ENCODE peak calls at places on chromosomes 11 and 22, in four cellular contexts. One of them, this sample, is unnamed.
A peak's percentile ranks its signal among the peaks of the same experiment; 100 is the strongest.

GRCh38 chr11:27118371-27118770 is 77.8 kb downstream of the BBOX1 start:
- DNase-seq in neuronal stem cell: no peak
- DNase-seq in coronary artery: no peak
- DNase-seq in cardiac fibroblast: no peak
- DNase-seq in this sample: no peak

GRCh38 chr11:120229451-120230424 is 10.2 kb upstream of the POU2F3 start:
- DNase-seq in neuronal stem cell: no peak
- DNase-seq in coronary artery: no peak
- DNase-seq in cardiac fibroblast: no peak
- DNase-seq in this sample: no peak

GRCh38 chr11:93820085-93820710 is 30.2 kb downstream of the VSTM5 start:
- DNase-seq in neuronal stem cell: peak; percentile 26
- DNase-seq in coronary artery: no peak
- DNase-seq in cardiac fibroblast: no peak
- DNase-seq in this sample: no peak

GRCh38 chr11:13207665-13208594 is 69.7 kb upstream of the BMAL1 start:
- DNase-seq in neuronal stem cell: no peak
- DNase-seq in coronary artery: no peak
- DNase-seq in cardiac fibroblast: peak; percentile 94
- DNase-seq in this sample: no peak

GRCh38 chr11:81869337-81870065 is 864.2 kb downstream of the FAM181B start:
- DNase-seq in neuronal stem cell: no peak
- DNase-seq in coronary artery: no peak
- DNase-seq in cardiac fibroblast: no peak
- DNase-seq in this sample: no peak

GRCh38 chr11:8018742-8019631 is 31.9 kb downstream of the EIF3F start:
- DNase-seq in neuronal stem cell: peak; percentile 75
- DNase-seq in coronary artery: peak; percentile 85
- DNase-seq in cardiac fibroblast: peak; percentile 80
- DNase-seq in this sample: peak; percentile 93

GRCh38 chr22:22178566-22178965 is 66.0 kb upstream of the VPREB1 start:
- DNase-seq in neuronal stem cell: no peak
- DNase-seq in coronary artery: peak; percentile 46
- DNase-seq in cardiac fibroblast: no peak
- DNase-seq in this sample: no peak

GRCh38 chr11:126115253-126115540 is 52.5 kb upstream of the CDON start:
- DNase-seq in neuronal stem cell: no peak
- DNase-seq in coronary artery: no peak
- DNase-seq in cardiac fibroblast: peak; percentile 71
- DNase-seq in this sample: no peak

GRCh38 chr11:117796456-117797428 is at the start of gene DSCAML1:
- DNase-seq in neuronal stem cell: no peak
- DNase-seq in coronary artery: no peak
- DNase-seq in cardiac fibroblast: no peak
- DNase-seq in this sample: no peak

GRCh38 chr11:116515666-116516184 is 257.1 kb downstream of the BUD13 start:
- DNase-seq in neuronal stem cell: no peak
- DNase-seq in coronary artery: peak; percentile 26
- DNase-seq in cardiac fibroblast: no peak
- DNase-seq in this sample: no peak

GRCh38 chr11:3133456-3134217 is 31.5 kb downstream of the OSBPL5 start:
- DNase-seq in neuronal stem cell: no peak
- DNase-seq in coronary artery: no peak
- DNase-seq in cardiac fibroblast: no peak
- DNase-seq in this sample: no peak

GRCh38 chr11:30143098-30143705 is 87.6 kb upstream of the FSHB start:
- DNase-seq in neuronal stem cell: peak; percentile 63
- DNase-seq in coronary artery: no peak
- DNase-seq in cardiac fibroblast: peak; percentile 46
- DNase-seq in this sample: no peak

GRCh38 chr11:70111269-70112016 is 33.3 kb downstream of the ANO1 start:
- DNase-seq in neuronal stem cell: no peak
- DNase-seq in coronary artery: no peak
- DNase-seq in cardiac fibroblast: peak; percentile 50
- DNase-seq in this sample: no peak

GRCh38 chr22:32733196-32733595 is 68.3 kb upstream of the TIMP3 start:
- DNase-seq in neuronal stem cell: no peak
- DNase-seq in coronary artery: no peak
- DNase-seq in cardiac fibroblast: no peak
- DNase-seq in this sample: no peak

GRCh38 chr11:6602096-6602940 is 1.1 kb downstream of the RRP8 start:
- DNase-seq in neuronal stem cell: no peak
- DNase-seq in coronary artery: peak; percentile 38
- DNase-seq in cardiac fibroblast: no peak
- DNase-seq in this sample: peak; percentile 29

GRCh38 chr22:18152519-18152918 is 2.5 kb downstream of the USP18 start:
- DNase-seq in neuronal stem cell: no peak
- DNase-seq in coronary artery: peak; percentile 26
- DNase-seq in cardiac fibroblast: no peak
- DNase-seq in this sample: no peak

GRCh38 chr11:62593434-62594044 is 2.2 kb upstream of the TUT1 start:
- DNase-seq in neuronal stem cell: peak; percentile 70
- DNase-seq in coronary artery: no peak
- DNase-seq in cardiac fibroblast: peak; percentile 86
- DNase-seq in this sample: no peak

GRCh38 chr11:8870461-8871282 is 40.3 kb upstream of the AKIP1 start:
- DNase-seq in neuronal stem cell: peak; percentile 58
- DNase-seq in coronary artery: peak; percentile 75
- DNase-seq in cardiac fibroblast: peak; percentile 80
- DNase-seq in this sample: no peak

GRCh38 chr11:104897891-104898684 is at the start of gene CASP12:
- DNase-seq in neuronal stem cell: no peak
- DNase-seq in coronary artery: no peak
- DNase-seq in cardiac fibroblast: peak; percentile 34
- DNase-seq in this sample: no peak

GRCh38 chr22:28560005-28560742 is 119.5 kb downstream of the TTC28 start:
- DNase-seq in neuronal stem cell: no peak
- DNase-seq in coronary artery: no peak
- DNase-seq in cardiac fibroblast: peak; percentile 60
- DNase-seq in this sample: no peak

GRCh38 chr11:797300-798092 is 585 bp downstream of the SLC25A22 start:
- DNase-seq in neuronal stem cell: peak; percentile 68
- DNase-seq in coronary artery: peak; percentile 87
- DNase-seq in cardiac fibroblast: peak; percentile 82
- DNase-seq in this sample: peak; percentile 94

GRCh38 chr11:100639140-100639539 is 47.9 kb upstream of the ARHGAP42 start:
- DNase-seq in neuronal stem cell: no peak
- DNase-seq in coronary artery: no peak
- DNase-seq in cardiac fibroblast: peak; percentile 37
- DNase-seq in this sample: no peak

GRCh38 chr11:40185793-40186192 is 1273.7 kb downstream of the LRRC4C start:
- DNase-seq in neuronal stem cell: no peak
- DNase-seq in coronary artery: no peak
- DNase-seq in cardiac fibroblast: no peak
- DNase-seq in this sample: peak; percentile 72

GRCh38 chr11:99952816-99953215 is 734.3 kb upstream of the ARHGAP42 start:
- DNase-seq in neuronal stem cell: no peak
- DNase-seq in coronary artery: no peak
- DNase-seq in cardiac fibroblast: peak; percentile 13
- DNase-seq in this sample: no peak

GRCh38 chr11:85923455-85923854 is 68.3 kb downstream of the CCDC83 start:
- DNase-seq in neuronal stem cell: no peak
- DNase-seq in coronary artery: no peak
- DNase-seq in cardiac fibroblast: no peak
- DNase-seq in this sample: no peak

GRCh38 chr11:10809373-10810199 is 860 bp upstream of the EIF4G2 start:
- DNase-seq in neuronal stem cell: peak; percentile 72
- DNase-seq in coronary artery: no peak
- DNase-seq in cardiac fibroblast: peak; percentile 75
- DNase-seq in this sample: no peak

GRCh38 chr22:47817380-47817779 is 1054.9 kb downstream of the TBC1D22A start:
- DNase-seq in neuronal stem cell: no peak
- DNase-seq in coronary artery: no peak
- DNase-seq in cardiac fibroblast: no peak
- DNase-seq in this sample: no peak

GRCh38 chr11:47361419-47361818 is 8.9 kb upstream of the MYBPC3 start:
- DNase-seq in neuronal stem cell: no peak
- DNase-seq in coronary artery: no peak
- DNase-seq in cardiac fibroblast: no peak
- DNase-seq in this sample: no peak

GRCh38 chr11:65204646-65205601 is 23.2 kb downstream of the CAPN1 start:
- DNase-seq in neuronal stem cell: peak; percentile 73
- DNase-seq in coronary artery: no peak
- DNase-seq in cardiac fibroblast: peak; percentile 50
- DNase-seq in this sample: no peak

GRCh38 chr22:33971561-33971961 is 51.3 kb upstream of the LARGE1 start:
- DNase-seq in neuronal stem cell: no peak
- DNase-seq in coronary artery: no peak
- DNase-seq in cardiac fibroblast: peak; percentile 1
- DNase-seq in this sample: no peak

GRCh38 chr11:10294289-10294953 is 402 bp upstream of the SBF2 start:
- DNase-seq in neuronal stem cell: no peak
- DNase-seq in coronary artery: no peak
- DNase-seq in cardiac fibroblast: peak; percentile 88
- DNase-seq in this sample: peak; percentile 92

GRCh38 chr11:120400564-120401364 is 64.6 kb downstream of the ARHGEF12 start:
- DNase-seq in neuronal stem cell: no peak
- DNase-seq in coronary artery: no peak
- DNase-seq in cardiac fibroblast: peak; percentile 93
- DNase-seq in this sample: no peak

GRCh38 chr11:105741488-105742020 is 131.7 kb downstream of the GRIA4 start:
- DNase-seq in neuronal stem cell: no peak
- DNase-seq in coronary artery: no peak
- DNase-seq in cardiac fibroblast: no peak
- DNase-seq in this sample: no peak

DNA sequence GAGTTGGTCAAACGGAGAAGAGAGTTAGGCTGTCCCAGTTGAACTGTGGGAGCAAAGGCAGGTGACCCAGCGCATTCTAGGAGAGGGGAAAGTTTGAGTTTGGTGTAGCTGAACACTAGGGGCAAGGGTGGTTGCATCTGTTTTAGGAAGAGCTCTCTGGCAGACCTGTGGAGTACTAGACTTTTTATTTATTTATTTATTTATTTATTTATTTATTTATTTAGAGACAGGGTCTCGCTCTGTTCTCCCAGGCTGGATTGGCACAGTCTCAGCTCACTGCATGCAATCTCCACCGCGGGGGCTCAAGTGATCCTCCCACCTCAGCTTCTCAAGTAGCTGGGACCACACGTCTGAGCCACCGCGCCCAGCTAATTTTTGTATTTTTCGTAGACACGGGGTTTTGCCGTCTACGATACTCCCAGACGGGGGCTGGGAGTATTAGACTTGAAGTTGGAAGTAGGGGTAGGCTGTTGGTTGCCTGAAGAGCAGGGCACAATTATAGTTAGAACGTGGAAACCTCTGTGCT is 947 bp upstream of the ACER3 start:
- DNase-seq in neuronal stem cell: no peak
- DNase-seq in coronary artery: no peak
- DNase-seq in cardiac fibroblast: no peak
- DNase-seq in this sample: no peak
- H3K4me3 ChIP-seq in neuronal stem cell: no peak overlapping the region
- H3K4me3 ChIP-seq in coronary artery: no peak overlapping the region
- H3K4me3 ChIP-seq in cardiac fibroblast: no peak overlapping the region
- H3K4me3 ChIP-seq in this sample: no peak overlapping the region

DNA sequence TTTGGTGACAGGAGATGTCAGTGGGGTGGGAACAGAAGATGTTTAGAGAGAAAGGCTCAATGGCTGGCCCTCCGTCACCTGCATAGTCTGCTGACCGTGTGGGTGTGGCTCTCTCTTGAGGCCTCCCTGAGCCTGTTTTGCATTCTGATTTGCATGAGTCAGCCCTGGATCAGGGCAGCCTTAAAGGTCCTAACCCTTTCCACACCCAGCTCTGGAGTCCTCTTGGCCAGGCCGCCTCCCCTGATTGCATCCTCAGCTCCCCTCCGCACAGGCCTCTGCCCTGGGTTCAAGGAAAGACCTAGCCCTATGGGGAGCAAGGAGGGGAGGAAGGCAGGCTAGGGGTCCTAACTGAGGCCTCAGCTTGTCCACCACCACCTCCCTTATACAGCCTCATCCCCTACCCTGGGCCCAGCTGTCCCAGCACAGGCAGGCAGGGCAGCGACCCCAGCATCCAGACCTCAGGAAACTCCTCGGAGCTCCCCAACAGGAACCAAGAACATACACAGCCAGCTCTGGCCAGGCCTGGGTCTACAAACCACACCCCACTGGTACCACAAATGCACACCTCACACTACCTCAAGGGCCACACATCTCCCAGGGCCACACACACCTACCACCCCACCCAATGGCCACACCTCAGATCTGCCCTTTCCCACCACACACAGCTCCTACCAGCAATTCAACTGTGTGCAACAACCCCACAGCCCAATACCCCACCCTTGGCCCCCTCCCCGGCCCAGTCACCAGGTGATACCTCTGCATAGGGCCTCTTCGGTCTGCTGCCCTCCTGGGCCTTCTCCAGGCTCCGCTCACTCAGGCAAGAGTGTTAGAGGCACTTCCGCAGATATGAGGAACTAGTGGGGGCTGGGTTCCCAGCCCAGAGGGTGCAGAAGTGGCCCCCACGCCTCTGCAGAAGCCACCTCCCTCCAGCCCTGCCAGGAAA is 13.7 kb downstream of the ARAP1 start:
- DNase-seq in neuronal stem cell: no peak
- DNase-seq in coronary artery: no peak
- DNase-seq in cardiac fibroblast: peak; percentile 45
- DNase-seq in this sample: no peak
- H3K4me3 ChIP-seq in neuronal stem cell: peak overlapping the region; percentile 53
- H3K4me3 ChIP-seq in coronary artery: peak overlapping the region; percentile 61
- H3K4me3 ChIP-seq in cardiac fibroblast: no peak overlapping the region
- H3K4me3 ChIP-seq in this sample: peak overlapping the region; percentile 5

GRCh38 chr11:64180871-64181270 is 5.1 kb upstream of the STIP1 start:
- DNase-seq in neuronal stem cell: no peak
- DNase-seq in coronary artery: no peak
- DNase-seq in cardiac fibroblast: no peak
- DNase-seq in this sample: no peak

GRCh38 chr11:64185323-64186204 is at the start of gene STIP1:
- DNase-seq in neuronal stem cell: peak; percentile 100
- DNase-seq in coronary artery: peak; percentile 100
- DNase-seq in cardiac fibroblast: peak; percentile 100
- DNase-seq in this sample: peak; percentile 100

GRCh38 chr11:64181506-64182411 is 4.2 kb upstream of the STIP1 start:
- DNase-seq in neuronal stem cell: no peak
- DNase-seq in coronary artery: peak; percentile 97
- DNase-seq in cardiac fibroblast: peak; percentile 93
- DNase-seq in this sample: peak; percentile 98

GRCh38 chr11:64186205-64187165 is 514 bp downstream of the STIP1 start:
- DNase-seq in neuronal stem cell: no peak
- DNase-seq in coronary artery: no peak
- DNase-seq in cardiac fibroblast: no peak
- DNase-seq in this sample: no peak

GRCh38 chr11:64183890-64184289 is 2.1 kb upstream of the STIP1 start:
- DNase-seq in neuronal stem cell: no peak
- DNase-seq in coronary artery: no peak
- DNase-seq in cardiac fibroblast: no peak
- DNase-seq in this sample: no peak
- H3K4me3 ChIP-seq in neuronal stem cell: no peak overlapping the region
- H3K4me3 ChIP-seq in coronary artery: no peak overlapping the region
- H3K4me3 ChIP-seq in cardiac fibroblast: no peak overlapping the region
- H3K4me3 ChIP-seq in this sample: no peak overlapping the region

DNA sequence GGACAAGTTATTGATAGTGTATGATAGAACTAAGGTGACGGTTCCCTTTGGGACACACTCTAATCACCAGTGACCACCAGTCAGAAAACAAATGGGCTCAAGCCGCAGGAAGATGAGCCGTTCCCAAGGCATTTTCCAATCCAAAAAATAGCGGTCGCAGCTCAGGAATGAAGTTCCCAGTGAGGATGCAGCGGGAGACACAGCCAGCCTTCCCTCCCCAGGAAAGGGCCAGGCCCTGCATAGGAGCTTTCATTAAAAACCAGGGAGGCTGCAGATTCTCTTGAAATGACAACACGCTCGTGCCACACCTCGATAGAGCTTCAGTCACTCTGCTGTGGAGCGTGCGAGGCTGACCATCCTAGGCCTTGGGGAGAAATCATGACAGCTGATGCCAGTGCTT is 65.8 kb upstream of the WNT7B start:
- DNase-seq in neuronal stem cell: no peak
- DNase-seq in coronary artery: peak; percentile 69
- DNase-seq in cardiac fibroblast: no peak
- DNase-seq in this sample: no peak
- H3K4me3 ChIP-seq in neuronal stem cell: no peak overlapping the region
- H3K4me3 ChIP-seq in coronary artery: no peak overlapping the region
- H3K4me3 ChIP-seq in cardiac fibroblast: no peak overlapping the region
- H3K4me3 ChIP-seq in this sample: no peak overlapping the region